ENCODE peak calls at places on chromosomes 3 and 15, in five cellular contexts. E is heart right ventricle, Q is sigmoid colon, X is esophagus squamous epithelium, I is Karpas-422. U is an unnamed sample.

GRCh38 chr3:49346797-49347251 is 7.0 kb upstream of the USP4 start:
- DNase-seq in X (no peak), E (no peak), I (no peak), Q (no peak), U (no peak)

GRCh38 chr3:68009865-68010264 is 355.5 kb upstream of the SUCLG2 start:
- DNase-seq in Q (no peak), X (no peak), I (no peak), E (no peak), U (no peak)

GRCh38 chr3:85384372-85384771 is 425.6 kb downstream of the CADM2 start:
- DNase-seq in E (no peak), I (no peak), X (no peak), Q (no peak), U (no peak)

GRCh38 chr3:78221796-78222195 is 1181.9 kb downstream of the ROBO2 start:
- DNase-seq in X (no peak), I (no peak), Q (no peak), E (no peak), U (no peak)

GRCh38 chr3:8500208-8500961 is 1.2 kb upstream of the LMCD1 start:
- DNase-seq in X (no peak), I (no peak), Q (no peak), E (no peak), U (no peak)

GRCh38 chr3:156483961-156484787 is 70.7 kb downstream of the SSR3 start:
- DNase-seq in X (no peak), E (no peak), I (no peak), Q (peak; percentile 66), U (peak; percentile 43)

GRCh38 chr3:98561727-98562521 is 30.1 kb downstream of the GPR15 start:
- DNase-seq in E (no peak), X (no peak), I (no peak), Q (no peak), U (peak; percentile 22)

GRCh38 chr3:167882057-167882667 is 146.6 kb downstream of the SERPINI1 start:
- DNase-seq in I (peak; percentile 73), X (no peak), E (no peak), Q (no peak), U (peak; percentile 14)

GRCh38 chr3:22620498-22620897 is 582.6 kb upstream of the UBE2E2 start:
- DNase-seq in X (no peak), I (no peak), E (no peak), Q (no peak), U (no peak)

GRCh38 chr3:176430244-176430893 is 766.9 kb downstream of the TBL1XR1 start:
- DNase-seq in X (no peak), Q (no peak), E (peak; percentile 5), I (peak; percentile 57), U (no peak)

GRCh38 chr3:70264122-70264780 is 48.2 kb downstream of the MDFIC2 start:
- DNase-seq in X (no peak), Q (no peak), E (no peak), I (no peak), U (peak; percentile 42)

GRCh38 chr15:90191795-90192494 is 9.2 kb upstream of the SEMA4B start:
- DNase-seq in Q (peak; percentile 95), I (peak; percentile 92), X (peak; percentile 55), E (peak; percentile 63), U (peak; percentile 58)

DNA sequence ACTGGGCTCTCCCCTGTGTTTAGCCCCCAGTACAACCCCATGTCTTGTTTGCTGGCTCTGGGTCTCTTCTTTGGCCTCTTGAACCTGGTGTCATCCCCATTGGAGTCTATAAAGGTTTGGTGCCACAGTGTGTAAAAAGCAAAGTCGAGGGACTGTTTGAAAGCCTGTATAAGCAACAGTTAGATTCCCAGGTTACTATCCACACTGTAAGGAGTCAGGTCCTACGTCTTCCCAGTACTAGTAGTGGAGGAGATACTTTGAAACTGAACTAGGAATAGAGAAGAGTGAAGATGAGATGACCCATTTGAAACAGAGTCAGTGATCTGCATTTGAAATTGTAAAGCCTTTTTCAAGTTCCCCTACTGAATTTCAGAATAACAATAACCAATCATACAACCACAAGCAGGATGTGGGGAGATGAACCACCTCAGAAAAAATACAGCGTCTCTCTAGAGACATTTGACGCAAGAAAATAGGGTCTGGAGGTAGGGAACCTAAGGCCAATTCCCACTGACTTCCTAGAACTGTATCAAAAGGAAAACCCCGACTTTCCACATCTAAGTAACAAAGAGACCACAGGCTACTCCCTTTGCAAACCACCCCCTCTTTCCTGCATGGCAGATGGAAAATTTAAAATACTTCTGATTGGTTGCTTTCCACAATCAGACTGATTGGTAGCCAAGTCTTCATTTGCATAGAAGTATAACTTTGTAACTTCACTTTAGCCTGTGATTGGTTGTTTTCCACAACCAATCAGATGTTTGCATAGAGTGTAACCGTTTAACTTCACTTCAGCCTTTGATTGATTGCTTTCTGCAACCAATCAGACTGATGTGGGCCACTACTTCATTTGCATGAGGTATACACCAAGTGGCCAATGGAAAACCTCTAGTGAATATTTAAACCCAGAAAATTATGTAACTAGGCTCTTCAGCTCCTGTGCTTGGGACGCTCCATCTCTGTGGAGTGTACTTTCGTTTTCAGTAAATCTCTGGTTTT is 49.9 kb upstream of the NEDD4 start:
- DNase-seq in Q (no peak), X (no peak), E (peak; percentile 10), I (no peak), U (no peak)
- H3K27ac ChIP-seq in Q (no peak overlapping the region), X (no peak overlapping the region), E (peak overlapping the region; percentile 58), I (no peak overlapping the region), U (no peak overlapping the region)

GRCh38 chr3:100157617-100158016 is 43.3 kb upstream of the FILIP1L start:
- DNase-seq in E (no peak), Q (no peak), X (no peak), I (no peak), U (no peak)

GRCh38 chr3:100160516-100160915 is 46.2 kb upstream of the FILIP1L start:
- DNase-seq in E (no peak), X (no peak), Q (no peak), I (no peak), U (no peak)

GRCh38 chr3:100158877-100159563 is 44.7 kb upstream of the FILIP1L start:
- DNase-seq in Q (no peak), I (no peak), E (peak; percentile 27), X (no peak), U (no peak)

GRCh38 chr3:100155590-100155989 is 41.3 kb upstream of the FILIP1L start:
- DNase-seq in I (no peak), E (no peak), X (no peak), Q (no peak), U (no peak)

GRCh38 chr3:100159564-100160153 is 45.4 kb upstream of the FILIP1L start:
- DNase-seq in Q (no peak), E (no peak), X (no peak), I (no peak), U (peak; percentile 9)
- H3K27ac ChIP-seq in Q (peak overlapping the region; percentile 70), E (peak overlapping the region; percentile 68), X (no peak overlapping the region), I (no peak overlapping the region), U (peak overlapping the region; percentile 32)

GRCh38 chr3:114624676-114625181 is 330.9 kb downstream of the TIGIT start:
- DNase-seq in I (no peak), Q (peak; percentile 98), E (peak; percentile 94), X (no peak), U (peak; percentile 88)
- H3K27ac ChIP-seq in I (no peak overlapping the region), Q (peak overlapping the region; percentile 89), E (peak overlapping the region; percentile 98), X (peak overlapping the region; percentile 81), U (peak overlapping the region; percentile 98)

GRCh38 chr3:35931867-35932266 is 292.5 kb downstream of the ARPP21 start:
- DNase-seq in X (no peak), Q (no peak), I (no peak), E (no peak), U (no peak)
- H3K27ac ChIP-seq in X (no peak overlapping the region), Q (no peak overlapping the region), I (no peak overlapping the region), E (no peak overlapping the region), U (no peak overlapping the region)

GRCh38 chr3:142077155-142077858 is 72.0 kb downstream of the TFDP2 start:
- DNase-seq in Q (no peak), X (no peak), I (no peak), E (no peak), U (no peak)
- H3K27ac ChIP-seq in Q (no peak overlapping the region), X (no peak overlapping the region), I (no peak overlapping the region), E (no peak overlapping the region), U (no peak overlapping the region)

DNA sequence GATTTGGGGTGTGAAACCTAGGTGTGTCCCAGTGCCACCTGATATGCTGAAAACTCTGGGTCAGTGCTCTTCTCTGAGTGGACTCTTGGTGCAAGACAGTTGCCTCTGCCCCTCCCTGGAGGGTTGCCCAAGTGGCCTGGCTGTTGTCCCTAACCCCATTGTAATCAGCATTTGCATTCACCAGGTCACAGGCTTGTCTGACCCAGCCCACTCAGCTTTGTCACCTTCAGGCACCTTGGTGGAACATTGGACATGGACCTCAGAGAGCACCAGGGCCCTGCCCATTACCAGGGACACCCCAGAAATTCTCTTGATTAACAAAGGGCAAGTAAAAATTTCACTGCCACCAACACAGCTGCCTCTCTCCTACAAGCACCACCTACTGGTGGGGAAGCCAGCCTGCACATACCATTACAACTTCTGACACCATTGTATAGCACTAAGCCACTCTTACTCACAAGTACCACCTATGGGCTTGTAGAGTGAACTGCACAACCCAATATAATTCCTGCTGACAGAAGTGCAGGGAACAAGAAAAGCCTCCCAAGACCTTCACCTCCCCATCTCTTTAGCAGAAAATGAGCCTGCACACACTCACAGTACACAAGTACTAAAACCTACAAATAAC is 324.6 kb downstream of the EPHA6 start:
- DNase-seq in E (no peak), Q (peak; percentile 46), I (peak; percentile 55), X (no peak), U (no peak)
- H3K27ac ChIP-seq in E (no peak overlapping the region), Q (no peak overlapping the region), I (no peak overlapping the region), X (no peak overlapping the region), U (no peak overlapping the region)

GRCh38 chr3:51386159-51386851 is 1.2 kb downstream of the MANF start:
- DNase-seq in I (no peak), Q (no peak), X (no peak), E (no peak), U (no peak)
- H3K27ac ChIP-seq in I (peak overlapping the region; percentile 60), Q (peak overlapping the region; percentile 94), X (peak overlapping the region; percentile 92), E (peak overlapping the region; percentile 96), U (no peak overlapping the region)

GRCh38 chr3:87390821-87391220 is 114.4 kb upstream of the POU1F1 start:
- DNase-seq in I (no peak), X (no peak), E (no peak), Q (no peak), U (no peak)
- H3K27ac ChIP-seq in I (no peak overlapping the region), X (no peak overlapping the region), E (no peak overlapping the region), Q (no peak overlapping the region), U (no peak overlapping the region)

DNA sequence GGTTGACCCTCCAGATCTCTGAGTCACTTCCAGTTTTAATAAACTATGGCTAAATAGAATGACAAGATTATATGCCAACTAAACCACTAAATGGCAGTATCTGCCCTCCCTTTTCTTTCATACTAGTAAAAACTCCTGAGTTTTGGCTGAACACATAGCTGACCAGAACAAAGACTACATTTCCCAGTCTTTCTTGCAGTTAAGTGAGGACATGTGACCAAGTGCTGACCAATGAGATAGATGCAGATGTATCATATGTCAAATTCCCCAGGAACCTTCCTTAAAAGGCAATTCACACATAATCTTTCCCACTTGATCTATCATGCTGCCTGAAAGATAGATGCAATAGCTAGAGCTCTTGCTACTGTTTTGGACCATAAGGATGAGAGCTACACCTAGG is 191.3 kb downstream of the SHOX2 start:
- DNase-seq in I (no peak), E (no peak), X (no peak), Q (no peak), U (no peak)
- H3K27ac ChIP-seq in I (no peak overlapping the region), E (no peak overlapping the region), X (no peak overlapping the region), Q (no peak overlapping the region), U (no peak overlapping the region)

U was measured in SJSA1.